ENCODE peak calls at places on chromosomes 12 and 14, in nine cellular contexts. One of them, this sample, is unnamed.

GRCh38 chr12:128727999-128728398 is 95.8 kb downstream of the SLC15A4 start:
- DNase-seq in hippocampal formation: no peak
- DNase-seq in WERI-Rb-1: no peak
- DNase-seq in body of pancreas: no peak
- DNase-seq in fibroblast of mammary gland: no peak
- DNase-seq in PC-3: peak
- DNase-seq in T-helper 17 cell: no peak
- DNase-seq in GM12891: no peak
- DNase-seq in heart right ventricle: no peak
- DNase-seq in this sample: no peak

GRCh38 chr12:130846386-130846785 is 7.3 kb upstream of the STX2 start:
- DNase-seq in hippocampal formation: no peak
- DNase-seq in WERI-Rb-1: no peak
- DNase-seq in body of pancreas: no peak
- DNase-seq in fibroblast of mammary gland: peak
- DNase-seq in PC-3: no peak
- DNase-seq in T-helper 17 cell: no peak
- DNase-seq in GM12891: no peak
- DNase-seq in heart right ventricle: no peak
- DNase-seq in this sample: no peak

GRCh38 chr12:25347716-25348261 is 97.1 kb upstream of the KRAS start:
- DNase-seq in hippocampal formation: no peak
- DNase-seq in WERI-Rb-1: no peak
- DNase-seq in body of pancreas: no peak
- DNase-seq in fibroblast of mammary gland: no peak
- DNase-seq in PC-3: no peak
- DNase-seq in T-helper 17 cell: no peak
- DNase-seq in GM12891: no peak
- DNase-seq in heart right ventricle: no peak
- DNase-seq in this sample: no peak

GRCh38 chr12:94207467-94208432 is 59.4 kb downstream of the PLXNC1 start:
- DNase-seq in hippocampal formation: no peak
- DNase-seq in WERI-Rb-1: no peak
- DNase-seq in body of pancreas: no peak
- DNase-seq in fibroblast of mammary gland: peak
- DNase-seq in PC-3: peak
- DNase-seq in T-helper 17 cell: no peak
- DNase-seq in GM12891: peak
- DNase-seq in heart right ventricle: no peak
- DNase-seq in this sample: peak

GRCh38 chr12:49094104-49094948 is at the start of gene DHH:
- DNase-seq in hippocampal formation: no peak
- DNase-seq in WERI-Rb-1: peak
- DNase-seq in body of pancreas: no peak
- DNase-seq in fibroblast of mammary gland: no peak
- DNase-seq in PC-3: peak
- DNase-seq in T-helper 17 cell: no peak
- DNase-seq in GM12891: no peak
- DNase-seq in heart right ventricle: peak
- DNase-seq in this sample: no peak

GRCh38 chr14:60721331-60722162 is 2.6 kb downstream of the SIX4 start:
- DNase-seq in hippocampal formation: no peak
- DNase-seq in WERI-Rb-1: peak
- DNase-seq in body of pancreas: peak
- DNase-seq in fibroblast of mammary gland: peak
- DNase-seq in PC-3: peak
- DNase-seq in T-helper 17 cell: peak
- DNase-seq in GM12891: peak
- DNase-seq in heart right ventricle: peak
- DNase-seq in this sample: peak

GRCh38 chr12:84355561-84355960 is 557.0 kb downstream of the SLC6A15 start:
- DNase-seq in hippocampal formation: no peak
- DNase-seq in WERI-Rb-1: no peak
- DNase-seq in body of pancreas: no peak
- DNase-seq in fibroblast of mammary gland: no peak
- DNase-seq in PC-3: peak
- DNase-seq in T-helper 17 cell: no peak
- DNase-seq in GM12891: no peak
- DNase-seq in heart right ventricle: no peak
- DNase-seq in this sample: no peak

GRCh38 chr12:39272934-39273770 is 169.8 kb downstream of the KIF21A start:
- DNase-seq in hippocampal formation: peak
- DNase-seq in WERI-Rb-1: peak
- DNase-seq in body of pancreas: peak
- DNase-seq in fibroblast of mammary gland: peak
- DNase-seq in PC-3: peak
- DNase-seq in T-helper 17 cell: no peak
- DNase-seq in GM12891: no peak
- DNase-seq in heart right ventricle: no peak
- DNase-seq in this sample: peak

GRCh38 chr14:73168691-73169090 is 32.4 kb downstream of the PSEN1 start:
- DNase-seq in hippocampal formation: no peak
- DNase-seq in WERI-Rb-1: no peak
- DNase-seq in body of pancreas: no peak
- DNase-seq in fibroblast of mammary gland: no peak
- DNase-seq in PC-3: no peak
- DNase-seq in T-helper 17 cell: no peak
- DNase-seq in GM12891: no peak
- DNase-seq in heart right ventricle: no peak
- DNase-seq in this sample: no peak

GRCh38 chr14:59771577-59771976 is 99.0 kb downstream of the RTN1 start:
- DNase-seq in hippocampal formation: no peak
- DNase-seq in WERI-Rb-1: no peak
- DNase-seq in body of pancreas: no peak
- DNase-seq in fibroblast of mammary gland: peak
- DNase-seq in PC-3: peak
- DNase-seq in T-helper 17 cell: no peak
- DNase-seq in GM12891: no peak
- DNase-seq in heart right ventricle: no peak
- DNase-seq in this sample: no peak

GRCh38 chr12:31950088-31950487 is 9.1 kb upstream of the RESF1 start:
- DNase-seq in hippocampal formation: no peak
- DNase-seq in WERI-Rb-1: no peak
- DNase-seq in body of pancreas: no peak
- DNase-seq in fibroblast of mammary gland: no peak
- DNase-seq in PC-3: no peak
- DNase-seq in T-helper 17 cell: no peak
- DNase-seq in GM12891: no peak
- DNase-seq in heart right ventricle: no peak
- DNase-seq in this sample: no peak

GRCh38 chr12:49296836-49297694 is 2.1 kb downstream of the PRPH start:
- DNase-seq in hippocampal formation: no peak
- DNase-seq in WERI-Rb-1: peak
- DNase-seq in body of pancreas: peak
- DNase-seq in fibroblast of mammary gland: no peak
- DNase-seq in PC-3: peak
- DNase-seq in T-helper 17 cell: no peak
- DNase-seq in GM12891: no peak
- DNase-seq in heart right ventricle: no peak
- DNase-seq in this sample: peak

GRCh38 chr12:65634626-65635331 is 189.5 kb upstream of the HMGA2 start:
- DNase-seq in hippocampal formation: no peak
- DNase-seq in WERI-Rb-1: no peak
- DNase-seq in body of pancreas: no peak
- DNase-seq in fibroblast of mammary gland: peak
- DNase-seq in PC-3: peak
- DNase-seq in T-helper 17 cell: no peak
- DNase-seq in GM12891: no peak
- DNase-seq in heart right ventricle: no peak
- DNase-seq in this sample: no peak

GRCh38 chr12:16048511-16048910 is 137.4 kb downstream of the DERA start:
- DNase-seq in hippocampal formation: no peak
- DNase-seq in WERI-Rb-1: no peak
- DNase-seq in body of pancreas: no peak
- DNase-seq in fibroblast of mammary gland: no peak
- DNase-seq in PC-3: no peak
- DNase-seq in T-helper 17 cell: no peak
- DNase-seq in GM12891: no peak
- DNase-seq in heart right ventricle: no peak
- DNase-seq in this sample: no peak

GRCh38 chr12:26264215-26264838 is 69.0 kb downstream of the SSPN start:
- DNase-seq in hippocampal formation: no peak
- DNase-seq in WERI-Rb-1: no peak
- DNase-seq in body of pancreas: no peak
- DNase-seq in fibroblast of mammary gland: peak
- DNase-seq in PC-3: no peak
- DNase-seq in T-helper 17 cell: no peak
- DNase-seq in GM12891: no peak
- DNase-seq in heart right ventricle: no peak
- DNase-seq in this sample: no peak

GRCh38 chr12:106771425-106771824 is 3.1 kb upstream of the RIC8B start:
- DNase-seq in hippocampal formation: no peak
- DNase-seq in WERI-Rb-1: no peak
- DNase-seq in body of pancreas: no peak
- DNase-seq in fibroblast of mammary gland: no peak
- DNase-seq in PC-3: no peak
- DNase-seq in T-helper 17 cell: no peak
- DNase-seq in GM12891: no peak
- DNase-seq in heart right ventricle: no peak
- DNase-seq in this sample: no peak

GRCh38 chr14:75711134-75711795 is 50.2 kb downstream of the TTLL5 start:
- DNase-seq in hippocampal formation: peak
- DNase-seq in WERI-Rb-1: peak
- DNase-seq in body of pancreas: peak
- DNase-seq in fibroblast of mammary gland: peak
- DNase-seq in PC-3: peak
- DNase-seq in T-helper 17 cell: no peak
- DNase-seq in GM12891: peak
- DNase-seq in heart right ventricle: no peak
- DNase-seq in this sample: no peak

GRCh38 chr12:32705783-32706182 is 26.7 kb downstream of the DNM1L start:
- DNase-seq in hippocampal formation: no peak
- DNase-seq in WERI-Rb-1: no peak
- DNase-seq in body of pancreas: no peak
- DNase-seq in fibroblast of mammary gland: no peak
- DNase-seq in PC-3: no peak
- DNase-seq in T-helper 17 cell: no peak
- DNase-seq in GM12891: no peak
- DNase-seq in heart right ventricle: no peak
- DNase-seq in this sample: no peak

GRCh38 chr14:54312166-54312801 is 84.5 kb upstream of the CDKN3 start:
- DNase-seq in hippocampal formation: no peak
- DNase-seq in WERI-Rb-1: no peak
- DNase-seq in body of pancreas: no peak
- DNase-seq in fibroblast of mammary gland: peak
- DNase-seq in PC-3: peak
- DNase-seq in T-helper 17 cell: no peak
- DNase-seq in GM12891: no peak
- DNase-seq in heart right ventricle: no peak
- DNase-seq in this sample: no peak

GRCh38 chr14:75113932-75114539 is 12.8 kb downstream of the NEK9 start:
- DNase-seq in hippocampal formation: no peak
- DNase-seq in WERI-Rb-1: no peak
- DNase-seq in body of pancreas: no peak
- DNase-seq in fibroblast of mammary gland: no peak
- DNase-seq in PC-3: no peak
- DNase-seq in T-helper 17 cell: no peak
- DNase-seq in GM12891: no peak
- DNase-seq in heart right ventricle: no peak
- DNase-seq in this sample: no peak

GRCh38 chr12:79691299-79692248 is 810 bp upstream of the PAWR start:
- DNase-seq in hippocampal formation: no peak
- DNase-seq in WERI-Rb-1: no peak
- DNase-seq in body of pancreas: no peak
- DNase-seq in fibroblast of mammary gland: peak
- DNase-seq in PC-3: peak
- DNase-seq in T-helper 17 cell: no peak
- DNase-seq in GM12891: no peak
- DNase-seq in heart right ventricle: no peak
- DNase-seq in this sample: no peak

GRCh38 chr14:97287956-97288355 is 490.8 kb downstream of the VRK1 start:
- DNase-seq in hippocampal formation: no peak
- DNase-seq in WERI-Rb-1: no peak
- DNase-seq in body of pancreas: no peak
- DNase-seq in fibroblast of mammary gland: no peak
- DNase-seq in PC-3: no peak
- DNase-seq in T-helper 17 cell: no peak
- DNase-seq in GM12891: no peak
- DNase-seq in heart right ventricle: no peak
- DNase-seq in this sample: no peak

GRCh38 chr12:124632510-124632909 is 65.1 kb upstream of the NCOR2 start:
- DNase-seq in hippocampal formation: no peak
- DNase-seq in WERI-Rb-1: peak
- DNase-seq in body of pancreas: no peak
- DNase-seq in fibroblast of mammary gland: no peak
- DNase-seq in PC-3: no peak
- DNase-seq in T-helper 17 cell: no peak
- DNase-seq in GM12891: no peak
- DNase-seq in heart right ventricle: no peak
- DNase-seq in this sample: no peak

GRCh38 chr12:101053203-101053602 is 156.8 kb downstream of the SLC5A8 start:
- DNase-seq in hippocampal formation: no peak
- DNase-seq in WERI-Rb-1: no peak
- DNase-seq in body of pancreas: no peak
- DNase-seq in fibroblast of mammary gland: no peak
- DNase-seq in PC-3: no peak
- DNase-seq in T-helper 17 cell: no peak
- DNase-seq in GM12891: no peak
- DNase-seq in heart right ventricle: no peak
- DNase-seq in this sample: no peak

GRCh38 chr12:102118874-102119273 is 1.0 kb downstream of the NUP37 start:
- DNase-seq in hippocampal formation: no peak
- DNase-seq in WERI-Rb-1: no peak
- DNase-seq in body of pancreas: no peak
- DNase-seq in fibroblast of mammary gland: no peak
- DNase-seq in PC-3: no peak
- DNase-seq in T-helper 17 cell: no peak
- DNase-seq in GM12891: no peak
- DNase-seq in heart right ventricle: no peak
- DNase-seq in this sample: no peak

GRCh38 chr14:95953111-95953724 is 76.6 kb downstream of the TUNAR start:
- DNase-seq in hippocampal formation: no peak
- DNase-seq in WERI-Rb-1: no peak
- DNase-seq in body of pancreas: no peak
- DNase-seq in fibroblast of mammary gland: peak
- DNase-seq in PC-3: no peak
- DNase-seq in T-helper 17 cell: no peak
- DNase-seq in GM12891: no peak
- DNase-seq in heart right ventricle: no peak
- DNase-seq in this sample: no peak

GRCh38 chr12:66321433-66321832 is 19.1 kb downstream of the HELB start:
- DNase-seq in hippocampal formation: no peak
- DNase-seq in WERI-Rb-1: no peak
- DNase-seq in body of pancreas: no peak
- DNase-seq in fibroblast of mammary gland: peak
- DNase-seq in PC-3: no peak
- DNase-seq in T-helper 17 cell: no peak
- DNase-seq in GM12891: no peak
- DNase-seq in heart right ventricle: no peak
- DNase-seq in this sample: no peak

GRCh38 chr12:3192221-3192620 is 115.0 kb downstream of the TSPAN9 start:
- DNase-seq in hippocampal formation: no peak
- DNase-seq in WERI-Rb-1: no peak
- DNase-seq in body of pancreas: no peak
- DNase-seq in fibroblast of mammary gland: no peak
- DNase-seq in PC-3: no peak
- DNase-seq in T-helper 17 cell: no peak
- DNase-seq in GM12891: no peak
- DNase-seq in heart right ventricle: no peak
- DNase-seq in this sample: no peak

GRCh38 chr14:90544971-90545370 is 148.1 kb downstream of the CALM1 start:
- DNase-seq in hippocampal formation: no peak
- DNase-seq in WERI-Rb-1: no peak
- DNase-seq in body of pancreas: no peak
- DNase-seq in fibroblast of mammary gland: no peak
- DNase-seq in PC-3: no peak
- DNase-seq in T-helper 17 cell: no peak
- DNase-seq in GM12891: no peak
- DNase-seq in heart right ventricle: no peak
- DNase-seq in this sample: no peak

GRCh38 chr12:56377310-56377988 is 14.8 kb upstream of the APOF start:
- DNase-seq in hippocampal formation: no peak
- DNase-seq in WERI-Rb-1: no peak
- DNase-seq in body of pancreas: no peak
- DNase-seq in fibroblast of mammary gland: peak
- DNase-seq in PC-3: peak
- DNase-seq in T-helper 17 cell: no peak
- DNase-seq in GM12891: no peak
- DNase-seq in heart right ventricle: no peak
- DNase-seq in this sample: no peak

This sample was measured in effector memory CD8-positive, alpha-beta T cell.